ENCODE peak calls at places on chromosomes 7 and 10, in four cellular contexts. One of them, this sample, is unnamed.

GRCh38 chr7:131546583-131547111 is 9.8 kb downstream of the PODXL start:
- DNase-seq in Calu3: peak; percentile 33
- DNase-seq in SK-MEL-5: peak; percentile 88
- DNase-seq in stimulated activated CD4-positive, alpha-beta T cell treated with anti-CD3 and anti-CD28 coated beads, Interleukin-1b, Interleukin-23, amount 100 ng/mL, for 24 hours: peak; percentile 28
- DNase-seq in this sample: no peak

GRCh38 chr10:3776796-3777571 is 8.0 kb downstream of the KLF6 start:
- DNase-seq in SK-MEL-5: peak; percentile 28
- DNase-seq in Calu3: peak; percentile 69
- DNase-seq in stimulated activated CD4-positive, alpha-beta T cell treated with anti-CD3 and anti-CD28 coated beads, Interleukin-1b, Interleukin-23, amount 100 ng/mL, for 24 hours: no peak
- DNase-seq in this sample: no peak

GRCh38 chr7:155489862-155490696 is 32.1 kb downstream of the EN2 start:
- DNase-seq in SK-MEL-5: no peak
- DNase-seq in stimulated activated CD4-positive, alpha-beta T cell treated with anti-CD3 and anti-CD28 coated beads, Interleukin-1b, Interleukin-23, amount 100 ng/mL, for 24 hours: no peak
- DNase-seq in Calu3: no peak
- DNase-seq in this sample: no peak

GRCh38 chr10:77004917-77005564 is 632.6 kb downstream of the KCNMA1 start:
- DNase-seq in SK-MEL-5: peak; percentile 71
- DNase-seq in stimulated activated CD4-positive, alpha-beta T cell treated with anti-CD3 and anti-CD28 coated beads, Interleukin-1b, Interleukin-23, amount 100 ng/mL, for 24 hours: no peak
- DNase-seq in Calu3: peak; percentile 47
- DNase-seq in this sample: peak; percentile 30

GRCh38 chr7:150434240-150434639 is 16.2 kb upstream of the GIMAP8 start:
- DNase-seq in Calu3: no peak
- DNase-seq in stimulated activated CD4-positive, alpha-beta T cell treated with anti-CD3 and anti-CD28 coated beads, Interleukin-1b, Interleukin-23, amount 100 ng/mL, for 24 hours: no peak
- DNase-seq in SK-MEL-5: no peak
- DNase-seq in this sample: no peak

GRCh38 chr10:58017719-58018367 is 249.9 kb downstream of the IPMK start:
- DNase-seq in stimulated activated CD4-positive, alpha-beta T cell treated with anti-CD3 and anti-CD28 coated beads, Interleukin-1b, Interleukin-23, amount 100 ng/mL, for 24 hours: no peak
- DNase-seq in SK-MEL-5: peak; percentile 9
- DNase-seq in Calu3: peak; percentile 26
- DNase-seq in this sample: no peak

GRCh38 chr7:154767194-154767593 is 235.7 kb downstream of the PAXIP1 start:
- DNase-seq in Calu3: no peak
- DNase-seq in stimulated activated CD4-positive, alpha-beta T cell treated with anti-CD3 and anti-CD28 coated beads, Interleukin-1b, Interleukin-23, amount 100 ng/mL, for 24 hours: no peak
- DNase-seq in SK-MEL-5: no peak
- DNase-seq in this sample: no peak

GRCh38 chr10:89853796-89854195 is 152.4 kb downstream of the KIF20B start:
- DNase-seq in Calu3: no peak
- DNase-seq in SK-MEL-5: peak; percentile 19
- DNase-seq in stimulated activated CD4-positive, alpha-beta T cell treated with anti-CD3 and anti-CD28 coated beads, Interleukin-1b, Interleukin-23, amount 100 ng/mL, for 24 hours: no peak
- DNase-seq in this sample: no peak

GRCh38 chr10:69802424-69803161 is 887 bp downstream of the COL13A1 start:
- DNase-seq in SK-MEL-5: no peak
- DNase-seq in stimulated activated CD4-positive, alpha-beta T cell treated with anti-CD3 and anti-CD28 coated beads, Interleukin-1b, Interleukin-23, amount 100 ng/mL, for 24 hours: no peak
- DNase-seq in Calu3: peak; percentile 58
- DNase-seq in this sample: no peak

GRCh38 chr10:76397210-76397881 is 965.9 kb downstream of the LRMDA start:
- DNase-seq in stimulated activated CD4-positive, alpha-beta T cell treated with anti-CD3 and anti-CD28 coated beads, Interleukin-1b, Interleukin-23, amount 100 ng/mL, for 24 hours: no peak
- DNase-seq in Calu3: no peak
- DNase-seq in SK-MEL-5: no peak
- DNase-seq in this sample: no peak

GRCh38 chr7:72127136-72127535 is 285.0 kb downstream of the CALN1 start:
- DNase-seq in Calu3: no peak
- DNase-seq in stimulated activated CD4-positive, alpha-beta T cell treated with anti-CD3 and anti-CD28 coated beads, Interleukin-1b, Interleukin-23, amount 100 ng/mL, for 24 hours: no peak
- DNase-seq in SK-MEL-5: no peak
- DNase-seq in this sample: no peak

GRCh38 chr10:35458500-35459448 is 122.5 kb downstream of the CCNY start:
- DNase-seq in SK-MEL-5: no peak
- DNase-seq in Calu3: no peak
- DNase-seq in stimulated activated CD4-positive, alpha-beta T cell treated with anti-CD3 and anti-CD28 coated beads, Interleukin-1b, Interleukin-23, amount 100 ng/mL, for 24 hours: no peak
- DNase-seq in this sample: no peak

GRCh38 chr10:36452851-36453250 is 672.5 kb upstream of the ANKRD30A start:
- DNase-seq in Calu3: no peak
- DNase-seq in SK-MEL-5: no peak
- DNase-seq in stimulated activated CD4-positive, alpha-beta T cell treated with anti-CD3 and anti-CD28 coated beads, Interleukin-1b, Interleukin-23, amount 100 ng/mL, for 24 hours: no peak
- DNase-seq in this sample: no peak

GRCh38 chr7:106659369-106659962 is 1.5 kb downstream of the CCDC71L start:
- DNase-seq in stimulated activated CD4-positive, alpha-beta T cell treated with anti-CD3 and anti-CD28 coated beads, Interleukin-1b, Interleukin-23, amount 100 ng/mL, for 24 hours: no peak
- DNase-seq in Calu3: no peak
- DNase-seq in SK-MEL-5: no peak
- DNase-seq in this sample: no peak

GRCh38 chr10:121608669-121609190 is 10.5 kb upstream of the FGFR2 start:
- DNase-seq in stimulated activated CD4-positive, alpha-beta T cell treated with anti-CD3 and anti-CD28 coated beads, Interleukin-1b, Interleukin-23, amount 100 ng/mL, for 24 hours: peak; percentile 25
- DNase-seq in Calu3: peak; percentile 76
- DNase-seq in SK-MEL-5: peak; percentile 13
- DNase-seq in this sample: peak; percentile 51

GRCh38 chr7:117562732-117563131 is 82.9 kb downstream of the CFTR start:
- DNase-seq in Calu3: no peak
- DNase-seq in SK-MEL-5: no peak
- DNase-seq in stimulated activated CD4-positive, alpha-beta T cell treated with anti-CD3 and anti-CD28 coated beads, Interleukin-1b, Interleukin-23, amount 100 ng/mL, for 24 hours: no peak
- DNase-seq in this sample: no peak

GRCh38 chr7:74040101-74040790 is 12.3 kb downstream of the ELN start:
- DNase-seq in SK-MEL-5: no peak
- DNase-seq in stimulated activated CD4-positive, alpha-beta T cell treated with anti-CD3 and anti-CD28 coated beads, Interleukin-1b, Interleukin-23, amount 100 ng/mL, for 24 hours: no peak
- DNase-seq in Calu3: no peak
- DNase-seq in this sample: no peak

GRCh38 chr10:34808789-34809745 is 6.0 kb downstream of the PARD3 start:
- DNase-seq in Calu3: peak; percentile 9
- DNase-seq in stimulated activated CD4-positive, alpha-beta T cell treated with anti-CD3 and anti-CD28 coated beads, Interleukin-1b, Interleukin-23, amount 100 ng/mL, for 24 hours: no peak
- DNase-seq in SK-MEL-5: peak; percentile 19
- DNase-seq in this sample: peak; percentile 61

GRCh38 chr7:98369726-98370125 is 31.2 kb downstream of the BAIAP2L1 start:
- DNase-seq in SK-MEL-5: no peak
- DNase-seq in Calu3: no peak
- DNase-seq in stimulated activated CD4-positive, alpha-beta T cell treated with anti-CD3 and anti-CD28 coated beads, Interleukin-1b, Interleukin-23, amount 100 ng/mL, for 24 hours: no peak
- DNase-seq in this sample: no peak

GRCh38 chr7:158611541-158611940 is 23.9 kb upstream of the PTPRN2 start:
- DNase-seq in Calu3: no peak
- DNase-seq in SK-MEL-5: no peak
- DNase-seq in stimulated activated CD4-positive, alpha-beta T cell treated with anti-CD3 and anti-CD28 coated beads, Interleukin-1b, Interleukin-23, amount 100 ng/mL, for 24 hours: no peak
- DNase-seq in this sample: no peak

GRCh38 chr10:127886371-127887051 is 6.2 kb downstream of the CLRN3 start:
- DNase-seq in Calu3: no peak
- DNase-seq in SK-MEL-5: no peak
- DNase-seq in stimulated activated CD4-positive, alpha-beta T cell treated with anti-CD3 and anti-CD28 coated beads, Interleukin-1b, Interleukin-23, amount 100 ng/mL, for 24 hours: no peak
- DNase-seq in this sample: peak; percentile 19

GRCh38 chr10:73113543-73113942 is 3.3 kb downstream of the NUDT13 start:
- DNase-seq in Calu3: no peak
- DNase-seq in stimulated activated CD4-positive, alpha-beta T cell treated with anti-CD3 and anti-CD28 coated beads, Interleukin-1b, Interleukin-23, amount 100 ng/mL, for 24 hours: no peak
- DNase-seq in SK-MEL-5: no peak
- DNase-seq in this sample: no peak

GRCh38 chr7:115851291-115851690 is 179.3 kb downstream of the TFEC start:
- DNase-seq in stimulated activated CD4-positive, alpha-beta T cell treated with anti-CD3 and anti-CD28 coated beads, Interleukin-1b, Interleukin-23, amount 100 ng/mL, for 24 hours: no peak
- DNase-seq in SK-MEL-5: peak; percentile 78
- DNase-seq in Calu3: peak; percentile 6
- DNase-seq in this sample: no peak

GRCh38 chr7:130894146-130895005 is 160.4 kb upstream of the KLF14 start:
- DNase-seq in stimulated activated CD4-positive, alpha-beta T cell treated with anti-CD3 and anti-CD28 coated beads, Interleukin-1b, Interleukin-23, amount 100 ng/mL, for 24 hours: no peak
- DNase-seq in SK-MEL-5: peak; percentile 69
- DNase-seq in Calu3: peak; percentile 88
- DNase-seq in this sample: peak; percentile 91

GRCh38 chr7:83532229-83532628 is 116.7 kb downstream of the SEMA3E start:
- DNase-seq in Calu3: no peak
- DNase-seq in stimulated activated CD4-positive, alpha-beta T cell treated with anti-CD3 and anti-CD28 coated beads, Interleukin-1b, Interleukin-23, amount 100 ng/mL, for 24 hours: no peak
- DNase-seq in SK-MEL-5: no peak
- DNase-seq in this sample: no peak

GRCh38 chr7:112358456-112358855 is 91.8 kb upstream of the IFRD1 start:
- DNase-seq in SK-MEL-5: no peak
- DNase-seq in Calu3: no peak
- DNase-seq in stimulated activated CD4-positive, alpha-beta T cell treated with anti-CD3 and anti-CD28 coated beads, Interleukin-1b, Interleukin-23, amount 100 ng/mL, for 24 hours: no peak
- DNase-seq in this sample: no peak